ENCODE peak calls at places on chromosome 22, in five cellular contexts. I is small intestine; N is mesendoderm; P is CD4-positive, CD25-positive, alpha-beta regulatory T cell; E is CD8-positive, alpha-beta memory T cell. X is an unnamed sample.

GRCh38 chr22:30390974-30391691 is 3.9 kb upstream of the RNF215 start:
- DNase-seq in N (peak; percentile 86), P (peak; percentile 80), E (peak; percentile 84), I (peak; percentile 87), X (peak; percentile 78)

GRCh38 chr22:24474221-24474620 is 20.9 kb upstream of the UPB1 start:
- DNase-seq in P (no peak), E (no peak), I (no peak), N (peak; percentile 87), X (no peak)

GRCh38 chr22:35051034-35051535 is 14.9 kb upstream of the ISX start:
- DNase-seq in E (no peak), N (no peak), I (no peak), P (no peak), X (no peak)

GRCh38 chr22:50469377-50470305 is 5.2 kb downstream of the SBF1 start:
- DNase-seq in N (peak; percentile 80), P (peak; percentile 97), E (peak; percentile 100), I (peak; percentile 88), X (peak; percentile 95)

GRCh38 chr22:50118557-50119168 is 28.9 kb downstream of the MOV10L1 start:
- DNase-seq in E (no peak), I (peak; percentile 4), P (no peak), N (peak; percentile 38), X (no peak)

GRCh38 chr22:49517211-49517610 is 310.5 kb downstream of the BRD1 start:
- DNase-seq in E (no peak), P (no peak), N (no peak), I (no peak), X (no peak)

GRCh38 chr22:41664490-41664889 is 24.2 kb downstream of the SNU13 start:
- DNase-seq in N (peak; percentile 42), E (no peak), I (no peak), P (no peak), X (no peak)

GRCh38 chr22:41845380-41846267 is 12.7 kb downstream of the SREBF2 start:
- DNase-seq in N (peak; percentile 71), E (no peak), I (no peak), P (no peak), X (no peak)

GRCh38 chr22:47000888-47001287 is 238.4 kb downstream of the TBC1D22A start:
- DNase-seq in N (no peak), I (no peak), E (no peak), P (no peak), X (no peak)

GRCh38 chr22:30314918-30315317 is 11.8 kb downstream of the TBC1D10A start:
- DNase-seq in I (no peak), E (peak; percentile 65), P (no peak), N (peak; percentile 31), X (no peak)

DNA sequence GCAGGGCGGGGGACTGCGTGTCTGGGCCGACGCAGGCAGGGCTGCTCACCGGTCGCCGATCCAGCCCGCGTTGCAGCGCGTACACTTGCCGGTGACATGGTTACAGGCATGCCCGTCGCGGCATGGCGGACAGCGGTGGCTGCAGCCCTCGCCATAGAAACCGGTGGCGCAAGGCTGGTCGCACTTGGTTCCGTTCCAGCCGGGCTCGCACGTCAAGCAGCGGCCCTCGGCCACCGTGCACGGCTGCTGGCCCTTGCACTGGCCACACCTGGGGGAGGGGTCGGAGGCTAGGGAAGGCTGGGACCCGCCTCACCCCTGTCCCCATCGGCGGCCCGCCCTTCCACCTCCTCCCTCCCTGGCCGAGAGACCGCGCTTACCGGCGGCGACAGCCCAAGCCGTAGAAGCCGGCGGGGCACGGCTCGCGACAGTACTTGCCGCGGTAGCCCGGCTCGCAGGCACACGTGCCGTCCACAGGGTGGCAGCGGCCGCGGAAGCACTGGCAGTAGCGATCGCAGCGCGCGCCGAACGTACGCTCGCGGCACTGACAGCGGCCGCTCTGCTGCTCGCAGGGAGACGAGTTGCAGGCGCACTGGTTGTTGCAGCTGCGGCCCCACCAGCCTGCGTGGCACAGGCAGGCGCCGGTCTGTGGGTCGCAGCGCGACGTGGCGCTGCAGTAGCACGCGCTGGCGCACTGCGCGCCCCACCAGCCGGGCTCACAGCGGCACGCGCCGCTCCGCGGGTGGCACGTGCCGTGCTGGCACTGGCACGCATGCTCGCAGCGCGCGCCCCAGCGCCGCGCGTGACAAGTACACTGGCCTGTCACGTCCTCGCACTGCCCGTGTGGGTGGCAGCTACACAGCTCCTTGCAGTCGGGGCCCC is 6.7 kb downstream of the SCARF2 start:
- DNase-seq in I (peak; percentile 58), N (peak; percentile 85), P (peak; percentile 72), E (peak; percentile 73), X (peak; percentile 40)
- H3K27ac ChIP-seq in I (no peak overlapping the region), N (no peak overlapping the region), P (no peak overlapping the region), E (no peak overlapping the region), X (no peak overlapping the region)

GRCh38 chr22:38327396-38327795 is 10.2 kb upstream of the CSNK1E start:
- DNase-seq in I (no peak), E (no peak), N (no peak), P (no peak), X (no peak)
- H3K4me3 ChIP-seq in I (no peak overlapping the region), E (no peak overlapping the region), N (no peak overlapping the region), P (no peak overlapping the region), X (no peak overlapping the region)

GRCh38 chr22:36111316-36111715 is 49.2 kb downstream of the APOL3 start:
- DNase-seq in P (no peak), E (no peak), I (no peak), N (no peak), X (no peak)

GRCh38 chr22:36113121-36113520 is 47.4 kb downstream of the APOL3 start:
- DNase-seq in N (no peak), I (no peak), E (no peak), P (no peak), X (no peak)

GRCh38 chr22:36116127-36116526 is 44.4 kb downstream of the APOL3 start:
- DNase-seq in N (no peak), E (no peak), P (no peak), I (no peak), X (no peak)

DNA sequence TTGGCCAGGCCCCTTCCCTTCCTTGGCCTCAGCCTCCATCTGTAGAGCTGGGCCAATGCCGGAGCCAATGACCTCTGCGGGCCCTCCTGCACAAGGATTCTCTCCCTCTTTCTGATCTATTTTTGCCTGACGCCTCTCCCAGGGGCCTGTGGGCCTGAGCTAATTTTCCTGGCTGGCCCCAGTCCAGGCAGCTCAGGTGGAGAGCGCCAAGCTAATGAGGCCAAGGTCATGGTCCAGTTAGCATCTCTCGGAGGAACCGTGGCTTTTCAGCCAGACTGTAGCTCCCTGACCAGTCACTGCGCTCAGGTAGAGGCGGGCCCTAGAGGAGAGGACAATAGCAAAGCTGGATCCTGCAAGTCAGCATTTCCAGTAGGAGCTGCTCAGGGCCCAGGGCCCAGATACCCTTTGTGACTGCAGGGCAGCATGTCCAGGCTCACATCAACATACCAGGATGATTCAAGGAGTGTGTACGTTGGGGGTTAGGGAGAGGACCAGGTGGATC is 43.5 kb downstream of the APOL3 start:
- DNase-seq in N (no peak), P (no peak), I (no peak), E (no peak), X (no peak)
- H3K27ac ChIP-seq in N (no peak overlapping the region), P (no peak overlapping the region), I (no peak overlapping the region), E (no peak overlapping the region), X (no peak overlapping the region)

GRCh38 chr22:43004362-43005035 is 10.4 kb downstream of the PACSIN2 start:
- DNase-seq in I (peak; percentile 92), E (no peak), P (no peak), N (no peak), X (peak; percentile 67)

GRCh38 chr22:43002198-43002577 is 12.8 kb downstream of the PACSIN2 start:
- DNase-seq in P (no peak), I (no peak), N (peak; percentile 74), E (no peak), X (no peak)

GRCh38 chr22:43000441-43001175 is 14.3 kb downstream of the PACSIN2 start:
- DNase-seq in E (no peak), P (no peak), N (no peak), I (no peak), X (no peak)

GRCh38 chr22:43005106-43005505 is 9.8 kb downstream of the PACSIN2 start:
- DNase-seq in E (no peak), N (no peak), I (no peak), P (no peak), X (no peak)

GRCh38 chr22:43001271-43002197 is 13.4 kb downstream of the PACSIN2 start:
- DNase-seq in I (no peak), E (no peak), N (no peak), P (no peak), X (no peak)
- H3K4me3 ChIP-seq in I (no peak overlapping the region), E (no peak overlapping the region), N (no peak overlapping the region), P (no peak overlapping the region), X (no peak overlapping the region)

DNA sequence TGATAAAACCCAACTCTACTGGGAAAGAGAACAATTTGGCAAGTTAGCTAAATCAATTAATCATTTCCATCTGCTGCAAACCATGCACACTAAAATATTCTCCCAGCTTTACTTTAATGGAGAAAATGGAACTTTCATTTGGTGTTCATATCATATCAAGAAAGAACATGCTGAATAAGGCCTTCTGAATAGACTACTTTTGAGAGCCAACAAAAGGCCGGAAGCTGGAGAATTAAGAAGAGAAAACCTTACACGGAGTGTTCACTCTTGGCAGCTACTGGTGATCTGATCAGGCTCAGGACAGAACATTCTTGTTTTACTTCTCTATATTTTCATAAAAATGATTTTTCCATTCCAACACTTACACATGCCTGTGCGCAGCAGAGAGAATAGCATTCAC is 165.3 kb downstream of the TTC28 start:
- DNase-seq in P (no peak), N (no peak), I (no peak), E (no peak), X (no peak)
- H3K27ac ChIP-seq in P (no peak overlapping the region), N (no peak overlapping the region), I (no peak overlapping the region), E (no peak overlapping the region), X (no peak overlapping the region)